ENCODE peak calls at places on chromosomes 7 and 10, in eight cellular contexts. Y is heart right ventricle; V is CD8-positive, alpha-beta memory T cell; I is esophagus squamous epithelium; N is Peyer's patch; O is endothelial cell of umbilical vein; D is fibroblast of lung; J is GM23248. M is an unnamed sample. For H3K9me3, the result is how much of the 10 kb centered on the place peaks cover.

GRCh38 chr10:89535185-89536012 is at the start of gene SLC16A12:
- DNase-seq in Y (peak), V (no peak), I (no peak), N (no peak), O (no peak), D (peak), J (no peak), M (no peak)

GRCh38 chr7:17130281-17131059 is 168.0 kb upstream of the AHR start:
- DNase-seq in Y (no peak), V (no peak), I (no peak), N (no peak), O (peak), D (peak), J (peak), M (no peak)

GRCh38 chr10:78980815-78981214 is 88.0 kb upstream of the ZMIZ1 start:
- DNase-seq in Y (no peak), V (no peak), I (no peak), N (no peak), O (no peak), D (no peak), J (peak), M (no peak)

GRCh38 chr7:44060091-44060947 is 5.0 kb downstream of the PGAM2 start:
- DNase-seq in Y (peak), V (no peak), I (no peak), N (peak), O (no peak), D (no peak), J (no peak), M (no peak)

GRCh38 chr10:6838118-6838517 is 258.0 kb upstream of the PRKCQ start:
- DNase-seq in Y (no peak), V (no peak), I (no peak), N (no peak), O (no peak), D (no peak), J (no peak), M (no peak)

GRCh38 chr7:22090512-22090911 is 144.8 kb upstream of the CDCA7L start:
- DNase-seq in Y (no peak), V (no peak), I (no peak), N (no peak), O (no peak), D (no peak), J (no peak), M (no peak)

GRCh38 chr7:156903232-156903909 is 10.4 kb upstream of the LMBR1 start:
- DNase-seq in Y (peak), V (peak), I (no peak), N (peak), O (peak), D (peak), J (peak), M (no peak)

GRCh38 chr10:91251430-91252056 is 31.1 kb downstream of the PCGF5 start:
- DNase-seq in Y (no peak), V (peak), I (peak), N (peak), O (peak), D (peak), J (peak), M (peak)

GRCh38 chr10:77208857-77209256 is 428.8 kb downstream of the KCNMA1 start:
- DNase-seq in Y (no peak), V (no peak), I (no peak), N (no peak), O (no peak), D (no peak), J (no peak), M (no peak)

GRCh38 chr7:71480814-71481213 is 348.9 kb downstream of the GALNT17 start:
- DNase-seq in Y (no peak), V (no peak), I (no peak), N (no peak), O (no peak), D (no peak), J (no peak), M (no peak)

GRCh38 chr7:117478796-117479479 is 887 bp upstream of the CFTR start:
- DNase-seq in Y (no peak), V (no peak), I (no peak), N (no peak), O (no peak), D (no peak), J (no peak), M (no peak)

GRCh38 chr10:91759581-91759986 is 38.6 kb upstream of the TNKS2 start:
- DNase-seq in Y (no peak), V (no peak), I (no peak), N (no peak), O (peak), D (peak), J (peak), M (no peak)

GRCh38 chr7:50781371-50781770 is 1.3 kb downstream of the GRB10 start:
- DNase-seq in Y (no peak), V (peak), I (no peak), N (no peak), O (no peak), D (no peak), J (no peak), M (no peak)

GRCh38 chr10:132192991-132193670 is 6.4 kb downstream of the DPYSL4 start:
- DNase-seq in Y (peak), V (no peak), I (no peak), N (no peak), O (no peak), D (no peak), J (no peak), M (no peak)

GRCh38 chr10:31100662-31101061 is 69.0 kb upstream of the ZNF438 start:
- DNase-seq in Y (no peak), V (no peak), I (no peak), N (no peak), O (no peak), D (no peak), J (no peak), M (no peak)

GRCh38 chr10:113558336-113558735 is 5.5 kb downstream of the HABP2 start:
- DNase-seq in Y (no peak), V (no peak), I (no peak), N (no peak), O (peak), D (no peak), J (no peak), M (no peak)

GRCh38 chr10:71124921-71125748 is 87.2 kb upstream of the UNC5B start:
- DNase-seq in Y (peak), V (no peak), I (no peak), N (no peak), O (no peak), D (no peak), J (no peak), M (no peak)

GRCh38 chr7:139620676-139621344 is 97.3 kb downstream of the CLEC2L start:
- DNase-seq in Y (no peak), V (peak), I (no peak), N (peak), O (peak), D (peak), J (peak), M (peak)

GRCh38 chr10:43287056-43288007 is 20.5 kb upstream of the RASGEF1A start:
- DNase-seq in Y (no peak), V (no peak), I (no peak), N (peak), O (peak), D (no peak), J (peak), M (peak)

GRCh38 chr10:5565671-5566581 is 41.2 kb downstream of the CALML3 start:
- DNase-seq in Y (no peak), V (no peak), I (no peak), N (peak), O (no peak), D (no peak), J (peak), M (no peak)

GRCh38 chr7:155291045-155291530 is 6.6 kb upstream of the INSIG1 start:
- DNase-seq in Y (no peak), V (no peak), I (no peak), N (peak), O (peak), D (peak), J (peak), M (no peak)

GRCh38 chr7:72069263-72069662 is 342.9 kb downstream of the CALN1 start:
- DNase-seq in Y (no peak), V (no peak), I (no peak), N (no peak), O (no peak), D (no peak), J (no peak), M (no peak)

GRCh38 chr10:68542046-68542445 is 14.7 kb upstream of the SLC25A16 start:
- DNase-seq in Y (no peak), V (no peak), I (no peak), N (no peak), O (no peak), D (no peak), J (peak), M (no peak)

GRCh38 chr10:64368298-64368697 is 847.1 kb downstream of the REEP3 start:
- DNase-seq in Y (no peak), V (no peak), I (no peak), N (no peak), O (no peak), D (no peak), J (no peak), M (no peak)

GRCh38 chr10:62234284-62234605 is 34.4 kb downstream of the RTKN2 start:
- DNase-seq in Y (no peak), V (no peak), I (no peak), N (no peak), O (no peak), D (no peak), J (no peak), M (no peak)

GRCh38 chr7:44881610-44882009 is 3.7 kb downstream of the PURB start:
- DNase-seq in Y (no peak), V (no peak), I (no peak), N (no peak), O (peak), D (peak), J (peak), M (peak)

GRCh38 chr10:63487990-63488389 is 22.2 kb upstream of the JMJD1C start:
- DNase-seq in Y (no peak), V (no peak), I (no peak), N (no peak), O (no peak), D (no peak), J (no peak), M (no peak)

GRCh38 chr7:591856-592628 is 72.4 kb upstream of the PDGFA start:
- DNase-seq in Y (no peak), V (no peak), I (no peak), N (no peak), O (no peak), D (no peak), J (no peak), M (no peak)

GRCh38 chr7:75969182-75969581 is 25.2 kb downstream of the TMEM120A start:
- DNase-seq in Y (peak), V (no peak), I (no peak), N (no peak), O (no peak), D (no peak), J (peak), M (no peak)

GRCh38 chr10:110556993-110557601 is 10.4 kb upstream of the SMC3 start:
- DNase-seq in Y (no peak), V (peak), I (no peak), N (peak), O (peak), D (peak), J (peak), M (peak)

GRCh38 chr10:62681211-62681940 is 123.1 kb upstream of the ADO start:
- DNase-seq in Y (no peak), V (peak), I (no peak), N (peak), O (no peak), D (no peak), J (peak), M (peak)

GRCh38 chr10:79438699-79439085 is 6.7 kb downstream of the ZCCHC24 start:
- DNase-seq in Y (no peak), V (no peak), I (no peak), N (peak), O (no peak), D (no peak), J (no peak), M (no peak)

GRCh38 chr10:129057856-129058663 is 409.0 kb upstream of the MGMT start:
- DNase-seq in Y (no peak), V (peak), I (no peak), N (peak), O (no peak), D (no peak), J (no peak), M (peak)

GRCh38 chr7:29480456-29480855 is 83.2 kb upstream of the PRR15 start:
- DNase-seq in Y (no peak), V (no peak), I (no peak), N (no peak), O (no peak), D (no peak), J (no peak), M (no peak)

GRCh38 chr7:94391716-94392390 is 2.8 kb upstream of the COL1A2 start:
- DNase-seq in Y (no peak), V (no peak), I (no peak), N (no peak), O (no peak), D (peak), J (peak), M (no peak)

GRCh38 chr7:1693991-1694524 is 24.0 kb downstream of the ELFN1 start:
- DNase-seq in Y (no peak), V (no peak), I (no peak), N (peak), O (no peak), D (peak), J (peak), M (no peak)

DNA sequence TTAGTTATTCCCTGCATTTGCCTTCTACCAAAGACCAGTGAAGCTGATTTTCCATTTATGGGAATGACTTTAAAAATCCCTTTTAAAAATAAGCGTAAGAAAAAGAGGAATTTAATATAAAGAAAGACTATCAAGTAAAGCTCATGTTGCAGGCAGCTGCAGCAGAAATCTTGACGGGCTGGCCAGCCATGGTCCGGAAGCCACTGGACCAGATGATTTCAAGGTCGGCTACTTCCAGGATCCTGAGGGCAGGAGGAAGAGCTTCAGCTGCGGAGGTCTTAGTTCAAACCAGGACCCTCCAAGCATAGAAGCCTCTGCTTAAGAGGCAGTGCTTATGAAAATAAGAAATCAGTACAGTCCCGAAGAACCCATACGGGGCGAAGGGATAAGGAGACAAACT is 220.2 kb upstream of the CELF2 start:
- DNase-seq in Y (peak), V (no peak), I (no peak), N (no peak), O (peak), D (peak), J (peak), M (no peak)
- H3K27ac ChIP-seq in Y (peak), V (no peak), I (peak), N (peak), O (peak), D (no peak), J (peak), M (no peak)

GRCh38 chr7:52938455-52939133 is 96.8 kb upstream of the POM121L12 start:
- DNase-seq in Y (no peak), V (no peak), I (no peak), N (no peak), O (no peak), D (no peak), J (no peak), M (no peak)
- H3K9me3 ChIP-seq in Y (under half), V (under half), I (under half), N (under half), O (under half), D (under half), J (under half), M (under half)

GRCh38 chr10:26440091-26440445 is 1.9 kb downstream of the APBB1IP start:
- DNase-seq in Y (no peak), V (no peak), I (no peak), N (no peak), O (no peak), D (no peak), J (peak), M (no peak)

GRCh38 chr10:26441491-26442214 is 3.5 kb downstream of the APBB1IP start:
- DNase-seq in Y (no peak), V (no peak), I (no peak), N (no peak), O (no peak), D (no peak), J (peak), M (peak)

GRCh38 chr10:26437637-26438461 is at the start of gene APBB1IP:
- DNase-seq in Y (peak), V (peak), I (peak), N (peak), O (no peak), D (peak), J (peak), M (peak)

GRCh38 chr10:26438534-26439269 is 561 bp downstream of the APBB1IP start:
- DNase-seq in Y (peak), V (peak), I (no peak), N (peak), O (no peak), D (no peak), J (peak), M (peak)

GRCh38 chr10:26439436-26440090 is 1.4 kb downstream of the APBB1IP start:
- DNase-seq in Y (no peak), V (peak), I (no peak), N (no peak), O (no peak), D (no peak), J (peak), M (peak)
- H3K27ac ChIP-seq in Y (no peak), V (peak), I (peak), N (peak), O (no peak), D (no peak), J (peak), M (peak)

GRCh38 chr10:13080643-13081042 is 19.3 kb upstream of the OPTN start:
- DNase-seq in Y (no peak), V (no peak), I (no peak), N (no peak), O (no peak), D (no peak), J (no peak), M (no peak)
- H3K9me3 ChIP-seq in Y (under half), V (under half), I (under half), N (under half), O (under half), D (under half), J (under half), M (under half)